ENCODE peak calls at places on chromosomes 1 and 21, in seven cellular contexts. R, J, N, F, W, X and L are unnamed samples.
A peak's percentile ranks its signal among the peaks of the same experiment; 100 is the strongest.

GRCh38 chr1:182588460-182589396 is at the start of gene RNASEL:
- DNase-seq in R (peak; percentile 76), J (peak; percentile 75), N (peak; percentile 78), F (peak; percentile 42), W (peak; percentile 75), X (peak; percentile 77), L (no peak)

GRCh38 chr1:100928128-100928527 is 32.2 kb downstream of the SLC30A7 start:
- DNase-seq in R (no peak), J (no peak), N (no peak), F (no peak), W (no peak), X (no peak), L (no peak)

GRCh38 chr1:170385750-170386149 is 146.2 kb upstream of the GORAB start:
- DNase-seq in R (no peak), J (no peak), N (no peak), F (no peak), W (no peak), X (no peak), L (no peak)

GRCh38 chr1:234111458-234112142 is 207.1 kb downstream of the SLC35F3 start:
- DNase-seq in R (peak; percentile 22), J (no peak), N (peak; percentile 41), F (no peak), W (no peak), X (peak; percentile 15), L (no peak)

GRCh38 chr1:32291145-32291707 is 657 bp upstream of the HDAC1 start:
- DNase-seq in R (no peak), J (no peak), N (no peak), F (no peak), W (no peak), X (peak; percentile 52), L (no peak)

GRCh38 chr1:64231153-64231552 is 27.7 kb downstream of the UBE2U start:
- DNase-seq in R (no peak), J (no peak), N (no peak), F (no peak), W (no peak), X (no peak), L (no peak)

GRCh38 chr1:87113313-87113712 is 198.9 kb downstream of the HS2ST1 start:
- DNase-seq in R (no peak), J (no peak), N (no peak), F (no peak), W (peak; percentile 35), X (peak; percentile 85), L (no peak)

GRCh38 chr1:57017201-57017600 is 51.4 kb upstream of the C8B start:
- DNase-seq in R (no peak), J (no peak), N (no peak), F (no peak), W (no peak), X (peak; percentile 16), L (no peak)

GRCh38 chr1:225441314-225442119 is 13.7 kb upstream of the LBR start:
- DNase-seq in R (no peak), J (peak; percentile 66), N (no peak), F (no peak), W (no peak), X (no peak), L (no peak)

GRCh38 chr21:33026878-33027400 is 1.2 kb downstream of the OLIG2 start:
- DNase-seq in R (no peak), J (no peak), N (no peak), F (no peak), W (no peak), X (peak; percentile 12), L (no peak)

GRCh38 chr1:150562384-150563339 is 13.5 kb downstream of the ADAMTSL4 start:
- DNase-seq in R (peak; percentile 37), J (no peak), N (no peak), F (no peak), W (no peak), X (no peak), L (no peak)

GRCh38 chr1:226912587-226913176 is 27.4 kb upstream of the COQ8A start:
- DNase-seq in R (peak; percentile 73), J (peak; percentile 83), N (peak; percentile 63), F (no peak), W (peak; percentile 56), X (peak; percentile 6), L (no peak)

GRCh38 chr1:212520746-212521145 is 87.8 kb upstream of the ATF3 start:
- DNase-seq in R (no peak), J (no peak), N (no peak), F (no peak), W (no peak), X (no peak), L (no peak)

GRCh38 chr1:12369258-12369657 is 139.4 kb downstream of the VPS13D start:
- DNase-seq in R (no peak), J (no peak), N (no peak), F (no peak), W (no peak), X (peak; percentile 46), L (no peak)

GRCh38 chr1:12372180-12372579 is 142.3 kb downstream of the VPS13D start:
- DNase-seq in R (no peak), J (no peak), N (no peak), F (no peak), W (no peak), X (no peak), L (no peak)

GRCh38 chr1:12371053-12371452 is 141.2 kb downstream of the VPS13D start:
- DNase-seq in R (no peak), J (no peak), N (no peak), F (no peak), W (no peak), X (no peak), L (no peak)

GRCh38 chr1:12370241-12370980 is 140.6 kb downstream of the VPS13D start:
- DNase-seq in R (no peak), J (no peak), N (no peak), F (no peak), W (no peak), X (no peak), L (no peak)

DNA sequence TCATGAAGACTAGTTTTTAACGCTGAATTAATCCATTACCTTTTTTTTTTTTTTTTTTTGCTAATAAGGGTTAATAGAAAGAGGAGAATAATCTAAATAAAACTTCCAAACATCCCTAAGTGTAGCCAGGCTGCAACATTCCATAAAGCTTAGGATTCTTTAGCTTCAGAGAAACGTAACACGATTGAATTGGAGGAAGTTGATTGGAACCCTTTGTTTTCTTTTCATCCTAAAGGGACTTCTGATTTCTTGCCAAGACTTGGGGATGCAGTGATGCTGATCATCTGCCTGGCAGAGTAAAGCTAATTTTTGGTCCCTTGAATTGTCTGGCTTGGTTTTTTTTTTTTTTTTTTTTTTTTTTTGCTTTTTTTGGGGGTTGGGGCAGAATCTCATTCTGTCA is 142.9 kb downstream of the VPS13D start:
- DNase-seq in R (no peak), J (no peak), N (no peak), F (no peak), W (no peak), X (no peak), L (no peak)
- H3K36me3 ChIP-seq in R (no peaks in the 10 kb centered on the region), J (peaks cover 13% of the 10 kb centered on the region), N (peaks cover 25% of the 10 kb centered on the region), F (no peaks in the 10 kb centered on the region), W (peaks cover 6% of the 10 kb centered on the region), X (peaks cover 16% of the 10 kb centered on the region), L (peaks cover 61% of the 10 kb centered on the region)

DNA sequence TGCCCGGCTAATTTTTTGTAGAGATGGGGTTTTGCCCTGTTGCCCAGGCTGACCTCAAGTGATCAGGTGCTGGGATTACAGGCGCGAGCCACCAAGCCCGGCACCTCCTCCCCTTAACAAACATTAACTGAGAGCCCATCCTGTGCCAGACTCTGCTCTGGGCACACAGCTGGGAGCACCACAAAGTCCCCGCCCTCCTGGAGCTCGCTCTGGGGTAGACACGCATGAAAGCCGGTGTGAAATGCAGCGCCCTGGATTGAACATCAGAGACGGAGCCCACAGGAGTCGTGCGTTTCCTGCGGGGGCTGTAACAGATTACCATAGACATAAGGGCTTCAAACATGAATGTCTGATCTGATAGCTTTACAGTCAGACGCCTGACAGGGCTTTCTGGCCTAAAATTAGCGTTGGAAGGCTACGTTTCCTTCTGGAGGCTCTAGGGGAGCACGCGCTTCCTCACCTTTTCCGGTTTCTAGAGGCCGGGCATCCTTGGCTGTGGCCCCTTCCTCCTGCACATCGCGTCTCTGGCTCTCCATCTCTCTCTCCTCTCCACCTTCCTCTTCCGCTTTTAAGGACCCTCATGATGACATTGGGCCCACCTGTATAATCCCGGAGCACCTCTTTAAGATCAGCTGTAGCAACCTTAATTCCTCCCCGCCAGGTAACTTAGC is 14.4 kb downstream of the SLC27A3 start:
- DNase-seq in R (no peak), J (peak; percentile 64), N (no peak), F (no peak), W (peak; percentile 15), X (no peak), L (no peak)
- H3K4me3 ChIP-seq in R (no peak overlapping the region), J (no peak overlapping the region), N (no peak overlapping the region), F (no peak overlapping the region), W (peak overlapping the region; percentile 50), X (no peak overlapping the region), L (no peak overlapping the region)

GRCh38 chr21:37660709-37661108 is 255.5 kb downstream of the KCNJ6 start:
- DNase-seq in R (no peak), J (no peak), N (no peak), F (no peak), W (no peak), X (no peak), L (no peak)

GRCh38 chr21:37658121-37658993 is 257.9 kb downstream of the KCNJ6 start:
- DNase-seq in R (no peak), J (no peak), N (no peak), F (no peak), W (no peak), X (no peak), L (no peak)

GRCh38 chr21:37659874-37660273 is 256.4 kb downstream of the KCNJ6 start:
- DNase-seq in R (no peak), J (no peak), N (no peak), F (no peak), W (no peak), X (no peak), L (no peak)

GRCh38 chr21:37656899-37657298 is 259.4 kb downstream of the KCNJ6 start:
- DNase-seq in R (no peak), J (no peak), N (no peak), F (no peak), W (no peak), X (no peak), L (no peak)

DNA sequence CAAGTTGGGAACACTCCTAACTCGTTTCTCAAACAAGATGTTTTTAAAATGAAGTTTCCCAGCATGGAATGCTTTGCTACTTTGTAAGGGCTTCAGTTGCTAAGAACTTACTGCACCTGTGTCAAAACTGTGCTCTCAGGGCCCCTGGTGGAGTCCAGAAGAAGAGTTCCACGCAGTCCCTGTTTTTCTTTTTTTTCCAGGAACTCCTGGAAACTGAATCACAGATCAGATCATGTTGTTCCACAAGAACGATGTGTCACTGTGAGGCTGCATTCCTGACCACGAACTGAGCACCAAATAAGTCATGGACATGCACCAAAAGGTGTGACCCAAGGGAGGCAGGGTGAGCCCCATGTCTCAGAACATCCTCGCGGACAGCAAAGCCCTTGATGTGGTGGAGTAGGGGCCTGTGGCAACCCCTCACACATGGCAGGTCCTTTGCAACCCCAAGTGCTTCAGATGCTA is 257.2 kb downstream of the KCNJ6 start:
- DNase-seq in R (peak; percentile 46), J (peak; percentile 46), N (no peak), F (peak; percentile 83), W (peak; percentile 38), X (peak; percentile 72), L (no peak)
- TF ChIP-seq CTCF in R (no peak), J (no peak), N (no peak), F (peak; percentile 41), W (peak; percentile 13), X (peak; percentile 33), L (peak; percentile 48)

DNA sequence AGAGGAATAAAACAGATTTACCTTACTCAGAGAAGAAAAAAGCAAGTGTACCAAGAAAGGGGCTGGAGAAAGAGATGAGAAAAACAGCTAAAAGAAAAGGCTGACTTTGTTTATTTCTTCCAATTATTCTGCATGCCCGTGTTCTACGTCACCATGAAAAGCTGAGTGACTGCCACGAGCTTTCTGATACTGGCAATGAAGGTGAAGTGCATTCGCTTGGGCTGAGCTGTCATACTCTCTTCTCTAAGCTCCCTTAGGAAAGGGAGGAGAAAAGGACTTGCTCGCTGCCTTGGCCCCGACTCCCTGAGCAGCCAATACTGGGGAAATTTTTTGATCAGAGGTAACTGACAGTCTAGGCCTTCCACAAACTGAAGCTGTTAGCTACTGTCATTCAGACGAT is 105.4 kb downstream of the SMYD2 start:
- DNase-seq in R (peak; percentile 26), J (no peak), N (no peak), F (no peak), W (no peak), X (no peak), L (no peak)
- H3K36me3 ChIP-seq in R (no peaks in the 10 kb centered on the region), J (peaks cover 21% of the 10 kb centered on the region), N (peaks cover 27% of the 10 kb centered on the region), F (peaks cover 10% of the 10 kb centered on the region), W (peaks cover 4% of the 10 kb centered on the region), X (peaks cover 46% of the 10 kb centered on the region), L (peaks cover 40% of the 10 kb centered on the region)